ENCODE peak calls at places on chromosome 5, in six cellular contexts. Y, N, B, D, J and H are unnamed samples.

GRCh38 chr5:134792287-134792686 is 33.7 kb downstream of the DDX46 start:
- DNase-seq in D (no peak), Y (no peak), J (no peak), N (no peak), B (no peak), H (no peak)

GRCh38 chr5:52466749-52467148 is 321.0 kb upstream of the ITGA1 start:
- DNase-seq in B (no peak), J (no peak), D (no peak), Y (no peak), N (no peak), H (no peak)

GRCh38 chr5:35198681-35199080 is 31.6 kb downstream of the PRLR start:
- DNase-seq in N (no peak), J (no peak), D (no peak), Y (no peak), B (no peak), H (no peak)

GRCh38 chr5:61304611-61305369 is 27.3 kb upstream of the ZSWIM6 start:
- DNase-seq in N (peak; percentile 90), D (peak; percentile 44), B (no peak), J (peak; percentile 75), Y (no peak), H (peak; percentile 94)

GRCh38 chr5:72159501-72159911 is 52.2 kb downstream of the MAP1B start:
- DNase-seq in N (no peak), Y (no peak), D (peak; percentile 52), B (no peak), J (no peak), H (no peak)

GRCh38 chr5:114305402-114306207 is 56.3 kb upstream of the KCNN2 start:
- DNase-seq in N (peak; percentile 14), B (no peak), Y (no peak), D (peak; percentile 41), J (no peak), H (no peak)

GRCh38 chr5:178895615-178896571 is at the start of gene ZFP2:
- DNase-seq in J (peak; percentile 57), D (peak; percentile 58), B (no peak), Y (no peak), N (no peak), H (peak; percentile 62)

GRCh38 chr5:12237837-12238575 is 333.8 kb upstream of the CTNND2 start:
- DNase-seq in N (no peak), Y (no peak), D (no peak), J (no peak), B (no peak), H (no peak)

GRCh38 chr5:167934561-167934971 is 356.9 kb upstream of the WWC1 start:
- DNase-seq in N (peak; percentile 73), Y (no peak), D (no peak), J (no peak), B (no peak), H (no peak)

GRCh38 chr5:156778139-156778696 is 71.9 kb upstream of the PPP1R2B start:
- DNase-seq in Y (no peak), D (no peak), B (no peak), J (no peak), N (no peak), H (no peak)

GRCh38 chr5:9898319-9898718 is 268.2 kb upstream of the TAS2R1 start:
- DNase-seq in B (no peak), J (no peak), D (no peak), Y (no peak), N (peak; percentile 40), H (peak; percentile 17)

GRCh38 chr5:79850941-79851693 is 139.9 kb downstream of the MTX3 start:
- DNase-seq in D (no peak), Y (no peak), B (no peak), J (no peak), N (no peak), H (no peak)

GRCh38 chr5:152673601-152674000 is 268.5 kb upstream of the NMUR2 start:
- DNase-seq in J (no peak), B (no peak), N (no peak), D (no peak), Y (no peak), H (no peak)

GRCh38 chr5:142667808-142668207 is 18.1 kb downstream of the FGF1 start:
- DNase-seq in Y (no peak), D (no peak), N (no peak), J (no peak), B (no peak), H (no peak)

GRCh38 chr5:178664141-178664540 is 37.3 kb upstream of the CLK4 start:
- DNase-seq in D (no peak), Y (no peak), B (no peak), N (no peak), J (no peak), H (no peak)

GRCh38 chr5:65825388-65826328 is 100.7 kb upstream of the ERBIN start:
- DNase-seq in J (no peak), B (peak; percentile 80), N (no peak), D (no peak), Y (no peak), H (no peak)

GRCh38 chr5:11527994-11528393 is 376.3 kb downstream of the CTNND2 start:
- DNase-seq in Y (no peak), N (no peak), B (no peak), D (no peak), J (no peak), H (no peak)

GRCh38 chr5:65338606-65339151 is 143.0 kb downstream of the ADAMTS6 start:
- DNase-seq in Y (no peak), D (no peak), B (no peak), J (no peak), N (no peak), H (no peak)

GRCh38 chr5:31237159-31237558 is 43.7 kb downstream of the CDH6 start:
- DNase-seq in D (peak; percentile 19), B (no peak), Y (no peak), N (peak; percentile 11), J (no peak), H (no peak)

GRCh38 chr5:104189031-104189430 is 626.4 kb upstream of the NUDT12 start:
- DNase-seq in D (peak; percentile 43), J (no peak), N (peak; percentile 55), Y (no peak), B (no peak), H (no peak)

GRCh38 chr5:139655727-139656271 is 7.7 kb downstream of the CXXC5 start:
- DNase-seq in B (no peak), D (no peak), N (peak; percentile 72), J (peak; percentile 85), Y (no peak), H (no peak)

GRCh38 chr5:143337946-143338345 is 65.5 kb downstream of the NR3C1 start:
- DNase-seq in Y (no peak), D (no peak), N (no peak), J (no peak), B (no peak), H (no peak)

GRCh38 chr5:74865293-74865798 is 841 bp downstream of the FAM169A start:
- DNase-seq in N (peak; percentile 8), Y (no peak), J (no peak), B (no peak), D (no peak), H (peak; percentile 32)

GRCh38 chr5:72281764-72282499 is 38.1 kb downstream of the MRPS27 start:
- DNase-seq in J (no peak), B (no peak), Y (no peak), N (peak; percentile 42), D (peak; percentile 39), H (peak; percentile 24)

GRCh38 chr5:180785151-180785781 is 17.3 kb downstream of the MGAT1 start:
- DNase-seq in N (peak; percentile 42), B (no peak), D (peak; percentile 48), Y (no peak), J (no peak), H (no peak)

GRCh38 chr5:1999794-2000193 is 117.1 kb upstream of the IRX4 start:
- DNase-seq in D (no peak), J (no peak), B (no peak), N (no peak), Y (no peak), H (no peak)

GRCh38 chr5:123278284-123278683 is 144.9 kb downstream of the CEP120 start:
- DNase-seq in D (no peak), B (no peak), J (no peak), N (no peak), Y (no peak), H (no peak)

GRCh38 chr5:159515909-159516415 is 185.7 kb upstream of the IL12B start:
- DNase-seq in B (no peak), J (peak; percentile 74), D (peak; percentile 30), N (peak; percentile 40), Y (no peak), H (peak; percentile 80)

GRCh38 chr5:108003178-108003577 is 332.4 kb upstream of the EFNA5 start:
- DNase-seq in D (peak; percentile 76), B (no peak), J (no peak), Y (no peak), N (peak; percentile 67), H (peak; percentile 32)

GRCh38 chr5:69517763-69518212 is 25.2 kb downstream of the OCLN start:
- DNase-seq in N (peak; percentile 51), Y (no peak), D (peak; percentile 81), J (no peak), B (no peak), H (peak; percentile 37)

GRCh38 chr5:135651156-135651555 is 72.4 kb upstream of the CXCL14 start:
- DNase-seq in Y (no peak), N (peak; percentile 87), B (no peak), D (no peak), J (no peak), H (peak; percentile 99)

GRCh38 chr5:171524461-171524860 is 105.0 kb downstream of the FGF18 start:
- DNase-seq in Y (no peak), J (no peak), D (no peak), B (no peak), N (no peak), H (no peak)

GRCh38 chr5:4837489-4838058 is 302.6 kb upstream of the ADAMTS16 start:
- DNase-seq in J (no peak), B (no peak), Y (no peak), D (no peak), N (no peak), H (no peak)

GRCh38 chr5:60195083-60195482 is 301.6 kb upstream of the PDE4D start:
- DNase-seq in D (no peak), J (no peak), Y (no peak), B (no peak), N (no peak), H (no peak)

GRCh38 chr5:151212361-151212899 is 11.5 kb downstream of the CCDC69 start:
- DNase-seq in Y (peak; percentile 11), B (no peak), D (no peak), J (no peak), N (no peak), H (no peak)

GRCh38 chr5:17070646-17071045 is 134.6 kb upstream of the MYO10 start:
- DNase-seq in J (no peak), D (no peak), B (no peak), N (no peak), Y (no peak), H (no peak)

GRCh38 chr5:36576721-36577120 is 29.7 kb upstream of the SLC1A3 start:
- DNase-seq in N (no peak), B (no peak), D (no peak), J (no peak), Y (no peak), H (no peak)

GRCh38 chr5:178371362-178372090 is 138.9 kb upstream of the PHYKPL start:
- DNase-seq in N (no peak), D (no peak), B (no peak), J (no peak), Y (no peak), H (no peak)

GRCh38 chr5:142327111-142327842 is 2.5 kb upstream of the SPRY4 start:
- DNase-seq in Y (peak; percentile 55), D (no peak), B (no peak), J (no peak), N (peak; percentile 58), H (peak; percentile 65)

GRCh38 chr5:167171056-167171455 is 1120.4 kb upstream of the WWC1 start:
- DNase-seq in D (no peak), N (no peak), J (no peak), B (no peak), Y (no peak), H (no peak)